ENCODE peak calls at places on chromosome 15, in eight cellular contexts. M, K, H, N, G, P, A and E are unnamed samples.

GRCh38 chr15:78265752-78266224 is 1.4 kb downstream of the DNAJA4 start:
- DNase-seq in P (no peak), A (no peak), G (peak; percentile 88), H (peak; percentile 34), N (peak; percentile 13), M (no peak), K (no peak), E (no peak)

GRCh38 chr15:31278056-31278445 is 48.6 kb upstream of the KLF13 start:
- DNase-seq in N (no peak), A (no peak), K (no peak), G (no peak), H (no peak), M (peak; percentile 5), P (no peak), E (no peak)

GRCh38 chr15:99361541-99362185 is 110.4 kb downstream of the LRRC28 start:
- DNase-seq in M (no peak), K (no peak), P (peak; percentile 19), N (peak; percentile 22), A (no peak), G (no peak), H (no peak), E (no peak)

GRCh38 chr15:72340366-72340765 is 20.4 kb upstream of the CELF6 start:
- DNase-seq in M (no peak), A (no peak), K (no peak), N (peak; percentile 37), H (no peak), G (no peak), P (no peak), E (no peak)

GRCh38 chr15:31489801-31490646 is 163.4 kb downstream of the KLF13 start:
- DNase-seq in P (peak; percentile 75), G (peak; percentile 24), H (peak; percentile 38), N (peak; percentile 63), A (no peak), M (peak; percentile 14), K (no peak), E (peak; percentile 32)

GRCh38 chr15:23422946-23423708 is 23.9 kb downstream of the GOLGA6L2 start:
- DNase-seq in H (no peak), A (no peak), K (no peak), P (no peak), M (no peak), N (no peak), G (peak; percentile 22), E (no peak)

GRCh38 chr15:49235446-49236207 is 65.6 kb downstream of the GALK2 start:
- DNase-seq in G (peak; percentile 42), P (peak; percentile 76), A (no peak), H (peak; percentile 46), M (peak; percentile 28), K (peak; percentile 65), N (peak; percentile 92), E (peak; percentile 53)

GRCh38 chr15:91224750-91225380 is 124.8 kb downstream of the SV2B start:
- DNase-seq in K (no peak), N (peak; percentile 24), G (no peak), P (peak; percentile 51), M (peak; percentile 22), A (no peak), H (peak; percentile 21), E (peak; percentile 47)

GRCh38 chr15:64216722-64217428 is 54.1 kb upstream of the PPIB start:
- DNase-seq in H (no peak), M (no peak), P (no peak), G (no peak), K (peak; percentile 51), N (peak; percentile 9), A (no peak), E (no peak)

GRCh38 chr15:53910236-53910849 is 67.9 kb upstream of the UNC13C start:
- DNase-seq in N (no peak), M (no peak), H (no peak), A (no peak), K (no peak), G (no peak), P (no peak), E (no peak)

GRCh38 chr15:81163961-81164800 is 30.1 kb downstream of the CFAP161 start:
- DNase-seq in G (no peak), P (no peak), H (no peak), K (no peak), A (no peak), M (no peak), N (peak; percentile 90), E (no peak)
- TF ChIP-seq CTCF in G (no peak), P (no peak), H (no peak), K (no peak), A (no peak), M (no peak), N (peak; percentile 35), E (no peak)

GRCh38 chr15:40763801-40764765 is at the start of gene GCHFR:
- DNase-seq in M (peak; percentile 77), K (peak; percentile 82), N (peak; percentile 43), G (peak; percentile 61), H (peak; percentile 67), A (peak; percentile 62), P (peak; percentile 88), E (peak; percentile 62)
- TF ChIP-seq CTCF in M (peak; percentile 60), K (no peak), N (peak; percentile 34), G (peak; percentile 47), H (peak; percentile 50), A (peak; percentile 30), P (peak; percentile 45), E (peak; percentile 53)

GRCh38 chr15:26201177-26201858 is 338.2 kb upstream of the ATP10A start:
- DNase-seq in G (no peak), K (no peak), P (no peak), N (no peak), M (no peak), A (no peak), H (no peak), E (no peak)
- TF ChIP-seq CTCF in G (no peak), K (no peak), P (no peak), N (no peak), M (no peak), A (no peak), H (no peak), E (no peak)

GRCh38 chr15:69956417-69956816 is 141.3 kb downstream of the TLE3 start:
- DNase-seq in A (no peak), K (no peak), N (no peak), G (no peak), H (no peak), P (no peak), M (no peak), E (no peak)

GRCh38 chr15:69953816-69954215 is 143.9 kb downstream of the TLE3 start:
- DNase-seq in N (no peak), P (no peak), M (no peak), G (no peak), H (no peak), K (no peak), A (no peak), E (no peak)

GRCh38 chr15:69954726-69955125 is 143.0 kb downstream of the TLE3 start:
- DNase-seq in K (no peak), P (no peak), G (no peak), A (no peak), H (no peak), N (no peak), M (no peak), E (no peak)

GRCh38 chr15:69957175-69957574 is 140.5 kb downstream of the TLE3 start:
- DNase-seq in K (no peak), G (no peak), N (no peak), M (no peak), H (no peak), P (peak; percentile 12), A (no peak), E (no peak)

GRCh38 chr15:69955240-69955894 is 142.3 kb downstream of the TLE3 start:
- DNase-seq in N (no peak), P (peak; percentile 26), K (no peak), A (no peak), H (no peak), M (no peak), G (no peak), E (no peak)
- TF ChIP-seq CTCF in N (no peak), P (peak; percentile 10), K (no peak), A (no peak), H (no peak), M (no peak), G (no peak), E (no peak)